ENCODE peak calls at places on chromosomes 13 and 19, in seven cellular contexts. B, R, S, J, C, Y and I are unnamed samples.

GRCh38 chr19:32396046-32396652 is 9.4 kb upstream of the DPY19L3 start:
- DNase-seq in B (no peak), R (no peak), S (no peak), J (no peak), C (no peak), Y (no peak), I (no peak)

GRCh38 chr19:4877753-4878490 is 10.5 kb upstream of the PLIN3 start:
- DNase-seq in B (no peak), R (no peak), S (peak), J (no peak), C (peak), Y (no peak), I (no peak)

GRCh38 chr19:38134538-38135149 is 89.4 kb downstream of the DPF1 start:
- DNase-seq in B (peak), R (no peak), S (no peak), J (no peak), C (peak), Y (peak), I (peak)

GRCh38 chr19:13163609-13164364 is 13.6 kb downstream of the IER2 start:
- DNase-seq in B (peak), R (no peak), S (no peak), J (no peak), C (peak), Y (peak), I (peak)

GRCh38 chr19:48859711-48860572 is 8.5 kb downstream of the PLEKHA4 start:
- DNase-seq in B (no peak), R (no peak), S (no peak), J (no peak), C (no peak), Y (no peak), I (no peak)

GRCh38 chr13:73656863-73657262 is 477.3 kb downstream of the KLF12 start:
- DNase-seq in B (no peak), R (no peak), S (no peak), J (no peak), C (no peak), Y (no peak), I (no peak)

GRCh38 chr19:13220847-13221246 is 70.6 kb downstream of the IER2 start:
- DNase-seq in B (no peak), R (no peak), S (no peak), J (no peak), C (no peak), Y (no peak), I (no peak)

GRCh38 chr19:5957132-5957531 is 20.8 kb downstream of the RANBP3 start:
- DNase-seq in B (no peak), R (peak), S (peak), J (no peak), C (no peak), Y (no peak), I (no peak)

GRCh38 chr13:29369060-29369743 is 226.3 kb downstream of the SLC7A1 start:
- DNase-seq in B (peak), R (peak), S (no peak), J (no peak), C (peak), Y (no peak), I (peak)

GRCh38 chr19:4057913-4058695 is 8.6 kb downstream of the ZBTB7A start:
- DNase-seq in B (peak), R (no peak), S (peak), J (no peak), C (no peak), Y (peak), I (no peak)

GRCh38 chr13:30119476-30119875 is 187.9 kb downstream of the KATNAL1 start:
- DNase-seq in B (no peak), R (no peak), S (no peak), J (no peak), C (no peak), Y (no peak), I (no peak)